ENCODE peak calls at places on chromosomes 1 and 21, in ten cellular contexts. J is suprapubic skin, E is stomach, U is HL-60, Z is left ventricle myocardium inferior, Q is fibroblast of mammary gland, H is AG10803, T is heart left ventricle, M is WTC11, Y is BJ. A is an unnamed sample.

GRCh38 chr1:20485527-20486456 is at the start of gene CAMK2N1:
- DNase-seq in H (peak), Q (peak), J (peak), Y (no peak), M (peak), E (peak), Z (peak), U (no peak), T (peak), A (peak)

GRCh38 chr1:34165422-34165921 is 442 bp upstream of the CSMD2 start:
- DNase-seq in M (peak), E (no peak), U (no peak), Z (no peak), T (no peak), Q (peak), Y (no peak), J (no peak), H (peak), A (no peak)

GRCh38 chr1:172905452-172905851 is 145.3 kb downstream of the TNFSF18 start:
- DNase-seq in Q (peak), Y (no peak), E (no peak), H (peak), T (no peak), Z (no peak), J (no peak), U (no peak), M (no peak), A (no peak)

GRCh38 chr1:43786975-43787374 is 79.6 kb downstream of the ST3GAL3 start:
- DNase-seq in E (no peak), Y (peak), Q (peak), J (no peak), H (peak), M (no peak), T (peak), U (no peak), Z (no peak), A (no peak)

GRCh38 chr21:38784458-38785266 is 21.1 kb upstream of the ETS2 start:
- DNase-seq in U (no peak), E (no peak), Z (no peak), Q (no peak), J (no peak), H (no peak), T (no peak), M (no peak), Y (no peak), A (no peak)

GRCh38 chr1:8154621-8155052 is 128.5 kb upstream of the ERRFI1 start:
- DNase-seq in Q (peak), Y (no peak), T (no peak), J (no peak), E (no peak), Z (no peak), U (no peak), M (no peak), H (no peak), A (no peak)

GRCh38 chr1:58006421-58007032 is 540.0 kb downstream of the OMA1 start:
- DNase-seq in J (no peak), M (peak), U (no peak), T (no peak), E (no peak), Z (no peak), H (no peak), Y (no peak), Q (no peak), A (no peak)

GRCh38 chr1:28668956-28669719 is 554 bp downstream of the GMEB1 start:
- DNase-seq in Z (peak), U (peak), M (peak), T (peak), Y (no peak), H (peak), Q (peak), E (peak), J (no peak), A (peak)

GRCh38 chr1:227351443-227351842 is 33.2 kb upstream of the CDC42BPA start:
- DNase-seq in M (no peak), Q (peak), J (no peak), Z (no peak), T (peak), Y (peak), U (no peak), H (no peak), E (no peak), A (no peak)

GRCh38 chr1:168422203-168422848 is 121.5 kb downstream of the XCL2 start:
- DNase-seq in Y (no peak), E (no peak), J (no peak), Q (peak), H (peak), M (no peak), U (no peak), T (no peak), Z (no peak), A (no peak)

GRCh38 chr1:82564338-82564737 is 763.6 kb downstream of the ADGRL2 start:
- DNase-seq in H (no peak), E (no peak), T (no peak), U (no peak), J (no peak), Q (no peak), Z (no peak), M (no peak), Y (no peak), A (no peak)

GRCh38 chr1:245260883-245261282 is 106.1 kb downstream of the KIF26B start:
- DNase-seq in T (no peak), E (no peak), M (no peak), H (no peak), Y (no peak), J (no peak), Z (no peak), U (no peak), Q (no peak), A (no peak)

GRCh38 chr1:216210081-216210480 is 213.2 kb downstream of the USH2A start:
- DNase-seq in J (no peak), T (no peak), E (no peak), H (peak), U (no peak), M (no peak), Z (no peak), Q (peak), Y (peak), A (no peak)

GRCh38 chr1:115782571-115783281 is 14.2 kb upstream of the CASQ2 start:
- DNase-seq in U (no peak), Z (no peak), Q (peak), Y (peak), M (no peak), E (no peak), J (no peak), H (peak), T (no peak), A (no peak)

GRCh38 chr21:23963454-23963853 is 1643.8 kb downstream of the MRPL39 start:
- DNase-seq in E (no peak), Y (no peak), Z (no peak), H (no peak), M (no peak), U (no peak), T (no peak), J (no peak), Q (no peak), A (no peak)

GRCh38 chr21:23968008-23968407 is 1639.3 kb downstream of the MRPL39 start:
- DNase-seq in E (no peak), Q (no peak), T (no peak), J (no peak), U (no peak), H (no peak), Z (no peak), Y (no peak), M (no peak), A (no peak)

GRCh38 chr21:23968722-23969647 is 1638.3 kb downstream of the MRPL39 start:
- DNase-seq in U (peak), Z (no peak), H (no peak), M (peak), J (no peak), E (peak), T (no peak), Y (no peak), Q (peak), A (peak)
- TF ChIP-seq CTCF in U (peak), Z (peak), H (no peak), M (peak), J (peak), E (peak), T (no peak), Y (no peak), Q (peak), A (peak)

DNA sequence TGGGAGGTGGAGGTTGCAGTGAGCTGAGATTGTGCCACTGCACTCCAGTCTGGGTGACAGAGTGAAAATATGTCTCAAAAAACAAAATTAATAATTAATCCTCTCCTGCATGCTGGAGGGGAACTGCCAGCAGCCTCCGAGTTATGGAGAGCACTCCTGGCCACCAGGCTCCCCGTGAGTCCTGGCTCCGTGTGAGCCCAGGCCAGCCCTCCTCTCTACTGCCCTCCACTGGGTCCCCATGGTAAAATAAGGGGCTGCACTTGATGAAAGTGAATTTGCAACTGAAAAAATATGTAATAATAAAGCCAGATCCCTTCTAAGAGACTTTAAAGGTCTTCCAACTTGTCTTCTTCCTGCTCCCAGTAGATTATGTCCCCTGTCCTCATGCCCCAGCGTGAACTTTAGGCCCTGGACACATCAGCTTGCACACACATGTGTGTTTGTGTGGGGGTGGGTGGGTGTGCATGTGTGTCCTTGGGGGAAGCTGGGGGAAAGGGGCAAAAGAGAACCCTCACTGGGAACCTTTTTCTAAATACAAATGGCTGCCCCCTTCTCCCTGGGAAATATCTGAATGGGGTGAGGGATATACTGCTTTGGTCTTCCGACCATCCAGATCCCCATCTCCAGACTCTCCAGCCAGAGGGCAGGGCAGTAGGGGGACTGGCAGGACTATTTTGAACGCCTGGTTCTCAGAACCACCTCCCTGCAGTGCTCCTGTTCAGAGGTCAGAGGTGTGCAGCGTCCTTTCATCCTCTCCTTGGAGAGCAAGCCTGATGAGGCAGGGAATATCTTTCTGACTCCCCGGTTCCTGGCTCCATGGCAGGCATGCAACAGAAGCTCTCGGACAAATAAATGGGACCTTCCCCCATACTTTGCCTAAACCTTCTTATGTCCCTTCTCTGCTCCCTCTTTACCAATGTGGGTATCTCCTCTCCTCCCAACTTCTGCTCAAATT is 26.2 kb downstream of the NEK2 start:
- DNase-seq in M (peak), Q (peak), U (no peak), Z (peak), T (peak), E (peak), Y (no peak), J (peak), H (peak), A (no peak)
- TF ChIP-seq CTCF in M (no peak), Q (peak), U (no peak), Z (peak), T (no peak), E (peak), Y (peak), J (peak), H (peak), A (no peak)

GRCh38 chr1:152658649-152659048 is 4.5 kb upstream of the LCE2D start:
- DNase-seq in H (no peak), M (no peak), U (no peak), E (no peak), Y (no peak), T (no peak), Q (no peak), Z (no peak), J (no peak), A (no peak)

GRCh38 chr1:152657677-152658076 is 5.5 kb upstream of the LCE2D start:
- DNase-seq in Q (no peak), E (no peak), Y (no peak), H (no peak), U (no peak), J (no peak), M (no peak), T (no peak), Z (no peak), A (no peak)

GRCh38 chr1:152656459-152656858 is 6.7 kb upstream of the LCE2D start:
- DNase-seq in M (no peak), Z (no peak), E (no peak), T (no peak), J (no peak), H (no peak), Q (no peak), Y (no peak), U (no peak), A (no peak)

DNA sequence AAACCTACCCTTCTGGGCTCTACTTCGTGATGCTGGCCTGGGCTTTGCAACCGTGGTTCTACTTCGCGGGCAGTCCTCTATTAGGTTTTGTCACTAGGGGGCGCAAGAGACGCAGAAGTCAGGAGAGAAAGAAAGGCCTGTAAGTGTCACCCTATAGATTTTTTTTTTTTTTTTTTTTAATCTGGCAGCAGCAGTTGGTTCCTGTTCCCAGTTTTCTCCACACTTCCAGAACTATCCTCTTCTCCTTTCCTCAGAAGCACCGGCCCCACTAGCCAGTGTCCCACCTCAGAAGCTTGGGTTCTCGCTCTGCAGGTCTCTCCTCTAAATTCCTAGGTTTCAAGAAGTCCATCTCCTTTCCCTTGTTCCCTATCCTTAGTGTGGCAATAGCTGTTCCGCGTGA is 9.1 kb upstream of the LCE2D start:
- DNase-seq in H (peak), Z (no peak), U (peak), T (no peak), Y (no peak), M (peak), J (peak), Q (peak), E (peak), A (peak)
- TF ChIP-seq CTCF in H (peak), Z (peak), U (peak), T (no peak), Y (peak), M (no peak), J (peak), Q (peak), E (peak), A (peak)

GRCh38 chr1:202762019-202762418 is 46.2 kb downstream of the KDM5B start:
- DNase-seq in T (no peak), U (no peak), H (no peak), Y (no peak), Z (no peak), J (no peak), Q (no peak), E (no peak), M (no peak), A (no peak)
- TF ChIP-seq CTCF in T (no peak), U (no peak), H (no peak), Y (no peak), Z (no peak), J (no peak), Q (no peak), E (no peak), M (no peak), A (no peak)

GRCh38 chr1:154548028-154548427 is 10.4 kb downstream of the UBE2Q1 start:
- DNase-seq in E (peak), H (no peak), U (no peak), Z (peak), T (peak), Y (no peak), J (no peak), Q (no peak), M (no peak), A (no peak)

GRCh38 chr1:154550070-154550469 is 8.4 kb downstream of the UBE2Q1 start:
- DNase-seq in J (no peak), Y (no peak), Q (no peak), T (no peak), H (no peak), U (no peak), E (no peak), M (no peak), Z (no peak), A (no peak)

GRCh38 chr1:154549371-154549770 is 9.1 kb downstream of the UBE2Q1 start:
- DNase-seq in Z (no peak), E (no peak), T (no peak), U (no peak), J (no peak), Q (no peak), Y (no peak), H (no peak), M (no peak), A (no peak)

GRCh38 chr1:154547333-154547732 is 11.1 kb downstream of the UBE2Q1 start:
- DNase-seq in Q (no peak), M (no peak), H (no peak), E (peak), U (no peak), T (no peak), Z (no peak), J (no peak), Y (no peak), A (no peak)

DNA sequence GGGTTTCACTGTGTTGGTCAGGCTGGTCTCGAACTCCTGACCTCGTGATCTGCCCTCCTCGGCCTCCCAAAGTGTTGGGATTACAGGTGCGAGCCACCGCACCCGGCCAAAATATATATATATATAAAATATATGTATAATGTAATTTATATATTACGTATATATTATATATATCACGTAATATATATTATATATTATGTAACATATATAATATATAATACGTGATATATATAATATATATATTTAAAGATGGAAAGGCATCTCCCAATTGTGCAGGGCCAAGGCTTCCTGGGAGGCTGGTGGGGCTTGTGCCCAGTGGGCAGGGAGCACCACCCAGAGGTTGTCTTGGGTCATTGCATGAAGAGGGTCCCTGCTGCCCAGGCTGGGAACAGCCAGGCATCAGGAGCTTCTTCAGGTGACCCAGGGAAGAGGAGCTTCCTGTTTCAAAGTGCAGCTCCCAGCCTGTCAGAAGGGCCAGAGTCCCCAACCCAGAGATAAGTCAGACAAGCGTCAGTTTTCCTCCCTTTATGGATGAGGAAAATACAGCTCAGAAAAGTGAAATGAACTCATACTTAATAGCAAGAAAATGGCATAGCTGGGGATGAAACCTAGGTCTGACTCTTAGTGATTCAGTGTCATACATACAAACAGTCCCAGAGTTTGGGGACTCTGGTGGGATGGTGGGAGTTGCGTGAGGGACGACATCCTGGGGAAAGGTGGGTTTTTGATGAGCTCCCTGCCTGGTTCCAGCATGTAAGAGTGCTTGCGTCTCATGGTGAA is 12.0 kb downstream of the UBE2Q1 start:
- DNase-seq in Z (peak), Q (peak), E (peak), M (peak), T (peak), U (peak), H (peak), J (no peak), Y (no peak), A (peak)
- TF ChIP-seq CTCF in Z (peak), Q (peak), E (peak), M (peak), T (peak), U (peak), H (peak), J (peak), Y (peak), A (peak)

DNA sequence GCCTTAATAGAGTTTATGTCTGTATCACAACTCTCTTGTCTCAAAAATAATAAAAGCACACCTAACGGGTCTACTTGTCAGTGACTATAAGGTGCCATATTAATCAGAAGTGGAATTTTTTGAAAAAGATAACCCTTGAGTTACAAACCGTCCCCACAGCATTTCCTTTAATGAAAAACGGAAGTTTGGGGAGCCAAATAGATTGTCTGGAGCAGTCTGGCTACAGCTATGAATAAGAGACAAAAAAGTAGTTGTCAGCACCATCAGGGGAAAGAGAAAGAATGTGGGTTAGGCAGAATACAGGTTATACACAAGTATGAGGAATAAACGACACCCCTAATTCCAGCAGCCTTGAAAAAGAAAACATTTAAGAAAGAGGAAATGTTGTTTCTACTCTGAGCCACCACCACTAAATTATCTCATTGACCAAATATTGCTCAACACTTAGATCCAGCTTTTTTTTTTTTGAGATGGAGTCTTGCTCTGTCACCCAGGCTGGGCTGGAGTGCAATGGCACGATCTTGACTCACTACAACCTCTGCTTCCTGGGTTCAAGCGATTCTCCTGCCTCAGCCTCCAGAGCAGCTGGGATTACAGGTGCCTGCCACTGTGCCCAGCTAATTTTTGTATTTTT is 29.4 kb upstream of the USP24 start:
- DNase-seq in Q (peak), J (no peak), Y (no peak), E (no peak), Z (no peak), M (no peak), U (peak), H (peak), T (no peak), A (no peak)
- TF ChIP-seq CTCF in Q (no peak), J (no peak), Y (no peak), E (no peak), Z (no peak), M (no peak), U (no peak), H (no peak), T (no peak), A (no peak)